ENCODE peak calls at places on chromosomes 13 and 19, in eight cellular contexts. F is GM10248, S is body of pancreas, K is AG09319, U is B cell, J is ascending aorta, P is Peyer's patch, E is psoas muscle. Y is an unnamed sample.

GRCh38 chr13:30355405-30355741 is 48.0 kb upstream of the KATNAL1 start:
- DNase-seq in P (no peak), F (peak), J (no peak), E (no peak), U (peak), S (peak), K (no peak), Y (peak)

GRCh38 chr13:113822266-113822665 is 41.6 kb downstream of the GAS6 start:
- DNase-seq in E (no peak), S (no peak), K (no peak), P (no peak), J (no peak), F (no peak), U (no peak), Y (no peak)

GRCh38 chr19:33558846-33559245 is 37.3 kb upstream of the PEPD start:
- DNase-seq in K (no peak), U (no peak), E (no peak), J (no peak), F (no peak), S (no peak), P (no peak), Y (no peak)

GRCh38 chr19:28920269-28921066 is 292.5 kb downstream of the UQCRFS1 start:
- DNase-seq in P (no peak), F (no peak), S (no peak), E (no peak), K (no peak), J (no peak), U (no peak), Y (no peak)

GRCh38 chr13:66665991-66666390 is 564.1 kb downstream of the PCDH9 start:
- DNase-seq in E (peak), F (no peak), J (no peak), P (no peak), K (peak), S (peak), U (no peak), Y (no peak)

GRCh38 chr19:54481326-54481930 is 8.3 kb upstream of the CDC42EP5 start:
- DNase-seq in K (no peak), U (peak), P (no peak), S (peak), F (peak), J (no peak), E (no peak), Y (peak)

GRCh38 chr13:24842533-24843278 is 78.7 kb downstream of the RNF17 start:
- DNase-seq in F (no peak), P (no peak), U (no peak), J (no peak), K (no peak), E (no peak), S (no peak), Y (no peak)

GRCh38 chr13:80742027-80742426 is 401.1 kb upstream of the SPRY2 start:
- DNase-seq in J (no peak), P (no peak), F (no peak), E (no peak), U (no peak), S (no peak), K (no peak), Y (no peak)

GRCh38 chr13:39210961-39211534 is 172.8 kb downstream of the NHLRC3 start:
- DNase-seq in E (no peak), U (no peak), P (no peak), K (no peak), F (no peak), S (no peak), J (no peak), Y (no peak)

GRCh38 chr13:110471833-110472162 is 89.7 kb downstream of the RAB20 start:
- DNase-seq in U (peak), S (peak), K (no peak), E (peak), P (no peak), F (peak), J (peak), Y (peak)

GRCh38 chr13:74036373-74036772 is 97.8 kb downstream of the KLF12 start:
- DNase-seq in U (no peak), K (no peak), F (no peak), J (no peak), P (no peak), E (no peak), S (no peak), Y (no peak)

GRCh38 chr13:98263841-98264240 is 86.8 kb upstream of the RNF113B start:
- DNase-seq in U (no peak), J (no peak), F (no peak), K (no peak), S (no peak), P (no peak), E (no peak), Y (no peak)

GRCh38 chr13:98267080-98267912 is 90.2 kb upstream of the RNF113B start:
- DNase-seq in U (no peak), F (no peak), K (no peak), E (no peak), P (no peak), J (no peak), S (peak), Y (peak)

GRCh38 chr13:98262307-98262706 is 85.2 kb upstream of the RNF113B start:
- DNase-seq in K (no peak), U (no peak), J (no peak), S (no peak), E (no peak), F (no peak), P (no peak), Y (no peak)

GRCh38 chr13:98265669-98266551 is 88.8 kb upstream of the RNF113B start:
- DNase-seq in E (no peak), K (no peak), F (no peak), S (peak), U (no peak), J (no peak), P (no peak), Y (no peak)

GRCh38 chr13:98264877-98265276 is 87.8 kb upstream of the RNF113B start:
- DNase-seq in U (no peak), K (no peak), J (no peak), E (no peak), P (no peak), S (no peak), F (no peak), Y (no peak)
- TF ChIP-seq CTCF in U (no peak), K (no peak), J (no peak), E (no peak), P (no peak), S (no peak), F (no peak), Y (no peak)

GRCh38 chr19:42343344-42344110 is 18.1 kb downstream of the MEGF8 start:
- DNase-seq in P (no peak), E (no peak), J (no peak), S (no peak), U (no peak), K (no peak), F (no peak), Y (no peak)
- TF ChIP-seq CTCF in P (no peak), E (no peak), J (no peak), S (no peak), U (no peak), K (no peak), F (peak), Y (no peak)

DNA sequence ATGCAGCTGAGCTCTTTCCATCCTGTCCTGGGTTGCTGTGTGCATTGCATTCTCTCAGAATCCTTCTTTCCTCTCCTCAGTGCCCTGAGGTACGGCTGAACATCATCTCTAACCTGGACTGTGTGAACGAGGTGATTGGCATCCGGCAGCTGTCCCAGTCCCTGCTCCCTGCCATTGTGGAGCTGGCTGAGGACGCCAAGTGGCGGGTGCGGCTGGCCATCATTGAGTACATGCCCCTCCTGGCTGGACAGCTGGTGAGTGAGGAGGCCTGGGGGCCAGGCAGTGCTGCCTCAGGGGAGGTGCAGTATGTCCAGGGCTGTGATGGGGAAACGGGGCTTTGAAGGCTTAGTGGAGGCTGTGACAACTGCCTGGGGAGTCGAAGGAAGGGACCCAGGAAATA is 29.8 kb downstream of the PPP2R1A start:
- DNase-seq in J (no peak), S (no peak), F (no peak), U (no peak), E (no peak), K (no peak), P (no peak), Y (no peak)
- TF ChIP-seq CTCF in J (no peak), S (no peak), F (no peak), U (no peak), E (no peak), K (no peak), P (no peak), Y (no peak)

GRCh38 chr19:4609878-4610511 is 29.3 kb upstream of the TNFAIP8L1 start:
- DNase-seq in F (no peak), E (no peak), U (peak), P (no peak), J (no peak), K (no peak), S (peak), Y (peak)
- TF ChIP-seq CTCF in F (no peak), E (no peak), U (no peak), P (no peak), J (no peak), K (no peak), S (no peak), Y (no peak)

Y was measured in GM13976.